ENCODE peak calls at places on chromosomes 1 and 21, in six cellular contexts. One of them, this sample, is unnamed.

GRCh38 chr1:203555046-203555445 is 61.1 kb downstream of the OPTC start:
- DNase-seq in stimulated activated CD4-positive, alpha-beta T cell treated with anti-CD3 and anti-CD28 coated beads, Interleukin-4, amount 100 ng/mL, for 4 hours: no peak
- DNase-seq in NCI-H1930: no peak
- DNase-seq in cardiac septum: no peak
- DNase-seq in cardiac fibroblast: no peak
- DNase-seq in iris pigment epithelial cell: no peak
- DNase-seq in this sample: no peak

GRCh38 chr1:114510235-114511047 is 562 bp downstream of the TRIM33 start:
- DNase-seq in NCI-H1930: no peak
- DNase-seq in stimulated activated CD4-positive, alpha-beta T cell treated with anti-CD3 and anti-CD28 coated beads, Interleukin-4, amount 100 ng/mL, for 4 hours: peak; percentile 25
- DNase-seq in iris pigment epithelial cell: peak; percentile 39
- DNase-seq in cardiac septum: peak; percentile 84
- DNase-seq in cardiac fibroblast: peak; percentile 21
- DNase-seq in this sample: peak; percentile 9

GRCh38 chr1:116820362-116820761 is 66.1 kb downstream of the CD2 start:
- DNase-seq in cardiac fibroblast: peak; percentile 99
- DNase-seq in stimulated activated CD4-positive, alpha-beta T cell treated with anti-CD3 and anti-CD28 coated beads, Interleukin-4, amount 100 ng/mL, for 4 hours: no peak
- DNase-seq in NCI-H1930: peak; percentile 25
- DNase-seq in cardiac septum: no peak
- DNase-seq in iris pigment epithelial cell: peak; percentile 88
- DNase-seq in this sample: no peak

GRCh38 chr21:31873696-31874599 is 1.1 kb downstream of the HUNK start:
- DNase-seq in iris pigment epithelial cell: no peak
- DNase-seq in stimulated activated CD4-positive, alpha-beta T cell treated with anti-CD3 and anti-CD28 coated beads, Interleukin-4, amount 100 ng/mL, for 4 hours: peak; percentile 3
- DNase-seq in NCI-H1930: peak; percentile 47
- DNase-seq in cardiac fibroblast: peak; percentile 8
- DNase-seq in cardiac septum: no peak
- DNase-seq in this sample: peak; percentile 9

GRCh38 chr1:207810606-207811295 is 58.9 kb downstream of the CD46 start:
- DNase-seq in NCI-H1930: no peak
- DNase-seq in stimulated activated CD4-positive, alpha-beta T cell treated with anti-CD3 and anti-CD28 coated beads, Interleukin-4, amount 100 ng/mL, for 4 hours: no peak
- DNase-seq in cardiac fibroblast: no peak
- DNase-seq in iris pigment epithelial cell: no peak
- DNase-seq in cardiac septum: no peak
- DNase-seq in this sample: no peak

GRCh38 chr1:172897738-172898137 is 153.0 kb downstream of the TNFSF18 start:
- DNase-seq in iris pigment epithelial cell: peak; percentile 86
- DNase-seq in cardiac septum: no peak
- DNase-seq in NCI-H1930: no peak
- DNase-seq in stimulated activated CD4-positive, alpha-beta T cell treated with anti-CD3 and anti-CD28 coated beads, Interleukin-4, amount 100 ng/mL, for 4 hours: no peak
- DNase-seq in cardiac fibroblast: peak; percentile 56
- DNase-seq in this sample: no peak

GRCh38 chr1:76095800-76096199 is 21.3 kb downstream of the ST6GALNAC3 start:
- DNase-seq in NCI-H1930: no peak
- DNase-seq in stimulated activated CD4-positive, alpha-beta T cell treated with anti-CD3 and anti-CD28 coated beads, Interleukin-4, amount 100 ng/mL, for 4 hours: no peak
- DNase-seq in cardiac fibroblast: no peak
- DNase-seq in cardiac septum: no peak
- DNase-seq in iris pigment epithelial cell: no peak
- DNase-seq in this sample: no peak

GRCh38 chr21:37208056-37208705 is 59.0 kb downstream of the VPS26C start:
- DNase-seq in cardiac fibroblast: no peak
- DNase-seq in iris pigment epithelial cell: no peak
- DNase-seq in NCI-H1930: no peak
- DNase-seq in stimulated activated CD4-positive, alpha-beta T cell treated with anti-CD3 and anti-CD28 coated beads, Interleukin-4, amount 100 ng/mL, for 4 hours: no peak
- DNase-seq in cardiac septum: peak; percentile 92
- DNase-seq in this sample: no peak

GRCh38 chr1:31786366-31787060 is 22.4 kb upstream of the ADGRB2 start:
- DNase-seq in NCI-H1930: no peak
- DNase-seq in iris pigment epithelial cell: no peak
- DNase-seq in stimulated activated CD4-positive, alpha-beta T cell treated with anti-CD3 and anti-CD28 coated beads, Interleukin-4, amount 100 ng/mL, for 4 hours: no peak
- DNase-seq in cardiac fibroblast: no peak
- DNase-seq in cardiac septum: no peak
- DNase-seq in this sample: no peak

GRCh38 chr1:93461236-93461635 is 13.3 kb downstream of the FNBP1L start:
- DNase-seq in NCI-H1930: no peak
- DNase-seq in cardiac septum: no peak
- DNase-seq in cardiac fibroblast: no peak
- DNase-seq in stimulated activated CD4-positive, alpha-beta T cell treated with anti-CD3 and anti-CD28 coated beads, Interleukin-4, amount 100 ng/mL, for 4 hours: no peak
- DNase-seq in iris pigment epithelial cell: no peak
- DNase-seq in this sample: no peak

GRCh38 chr1:199701731-199702130 is 325.8 kb upstream of the NR5A2 start:
- DNase-seq in iris pigment epithelial cell: peak; percentile 20
- DNase-seq in cardiac septum: no peak
- DNase-seq in stimulated activated CD4-positive, alpha-beta T cell treated with anti-CD3 and anti-CD28 coated beads, Interleukin-4, amount 100 ng/mL, for 4 hours: no peak
- DNase-seq in cardiac fibroblast: no peak
- DNase-seq in NCI-H1930: no peak
- DNase-seq in this sample: no peak

GRCh38 chr1:23528245-23528978 is 2.6 kb downstream of the E2F2 start:
- DNase-seq in cardiac fibroblast: peak; percentile 82
- DNase-seq in iris pigment epithelial cell: peak; percentile 64
- DNase-seq in NCI-H1930: no peak
- DNase-seq in stimulated activated CD4-positive, alpha-beta T cell treated with anti-CD3 and anti-CD28 coated beads, Interleukin-4, amount 100 ng/mL, for 4 hours: peak; percentile 67
- DNase-seq in cardiac septum: peak; percentile 94
- DNase-seq in this sample: peak; percentile 73

GRCh38 chr1:180173952-180174351 is 19.3 kb downstream of the QSOX1 start:
- DNase-seq in stimulated activated CD4-positive, alpha-beta T cell treated with anti-CD3 and anti-CD28 coated beads, Interleukin-4, amount 100 ng/mL, for 4 hours: no peak
- DNase-seq in iris pigment epithelial cell: no peak
- DNase-seq in cardiac septum: peak; percentile 89
- DNase-seq in NCI-H1930: no peak
- DNase-seq in cardiac fibroblast: peak; percentile 91
- DNase-seq in this sample: no peak

GRCh38 chr1:172360511-172360910 is 60.0 kb upstream of the C1orf105 start:
- DNase-seq in iris pigment epithelial cell: no peak
- DNase-seq in stimulated activated CD4-positive, alpha-beta T cell treated with anti-CD3 and anti-CD28 coated beads, Interleukin-4, amount 100 ng/mL, for 4 hours: no peak
- DNase-seq in NCI-H1930: no peak
- DNase-seq in cardiac fibroblast: no peak
- DNase-seq in cardiac septum: no peak
- DNase-seq in this sample: no peak

GRCh38 chr1:172668097-172668496 is 9.2 kb downstream of the FASLG start:
- DNase-seq in cardiac fibroblast: no peak
- DNase-seq in iris pigment epithelial cell: no peak
- DNase-seq in NCI-H1930: no peak
- DNase-seq in cardiac septum: no peak
- DNase-seq in stimulated activated CD4-positive, alpha-beta T cell treated with anti-CD3 and anti-CD28 coated beads, Interleukin-4, amount 100 ng/mL, for 4 hours: no peak
- DNase-seq in this sample: no peak

GRCh38 chr1:246435421-246436041 is 71.5 kb downstream of the SMYD3 start:
- DNase-seq in cardiac fibroblast: peak; percentile 48
- DNase-seq in stimulated activated CD4-positive, alpha-beta T cell treated with anti-CD3 and anti-CD28 coated beads, Interleukin-4, amount 100 ng/mL, for 4 hours: no peak
- DNase-seq in NCI-H1930: no peak
- DNase-seq in cardiac septum: no peak
- DNase-seq in iris pigment epithelial cell: peak; percentile 68
- DNase-seq in this sample: no peak

GRCh38 chr1:235872270-235872669 is 5.6 kb upstream of the LYST start:
- DNase-seq in NCI-H1930: no peak
- DNase-seq in cardiac fibroblast: no peak
- DNase-seq in iris pigment epithelial cell: no peak
- DNase-seq in cardiac septum: no peak
- DNase-seq in stimulated activated CD4-positive, alpha-beta T cell treated with anti-CD3 and anti-CD28 coated beads, Interleukin-4, amount 100 ng/mL, for 4 hours: no peak
- DNase-seq in this sample: no peak

GRCh38 chr1:53276902-53277281 is 38.6 kb upstream of the MAGOH start:
- DNase-seq in stimulated activated CD4-positive, alpha-beta T cell treated with anti-CD3 and anti-CD28 coated beads, Interleukin-4, amount 100 ng/mL, for 4 hours: no peak
- DNase-seq in iris pigment epithelial cell: no peak
- DNase-seq in cardiac septum: no peak
- DNase-seq in cardiac fibroblast: no peak
- DNase-seq in NCI-H1930: no peak
- DNase-seq in this sample: no peak

GRCh38 chr1:229949500-229949899 is 117.5 kb upstream of the GALNT2 start:
- DNase-seq in cardiac septum: no peak
- DNase-seq in cardiac fibroblast: no peak
- DNase-seq in stimulated activated CD4-positive, alpha-beta T cell treated with anti-CD3 and anti-CD28 coated beads, Interleukin-4, amount 100 ng/mL, for 4 hours: no peak
- DNase-seq in NCI-H1930: no peak
- DNase-seq in iris pigment epithelial cell: no peak
- DNase-seq in this sample: no peak

This sample was measured in activated T-cell treated with anti-CD3 and anti-CD28 coated beads for 24 hours.